ENCODE peak calls at places on chromosomes 13 and 19, in seven cellular contexts. J is GM12878, V is mammary epithelial cell, N is IMR-90, U is neuronal stem cell, P is fibroblast of lung, W is GM23248. G is an unnamed sample.

GRCh38 chr13:73809561-73809960 is 324.6 kb downstream of the KLF12 start:
- DNase-seq in J (no peak), V (peak; percentile 26), N (peak; percentile 87), U (no peak), P (peak; percentile 77), W (peak; percentile 43), G (peak; percentile 30)

GRCh38 chr19:50713556-50714236 is 5.9 kb downstream of the SHANK1 start:
- DNase-seq in J (no peak), V (no peak), N (no peak), U (no peak), P (no peak), W (no peak), G (no peak)

GRCh38 chr19:50510121-50510670 is 795 bp downstream of the JOSD2 start:
- DNase-seq in J (no peak), V (no peak), N (no peak), U (no peak), P (peak; percentile 10), W (peak; percentile 49), G (peak; percentile 40)

GRCh38 chr13:23898101-23898500 is 799 bp upstream of the C1QTNF9B start:
- DNase-seq in J (no peak), V (no peak), N (peak; percentile 98), U (no peak), P (peak; percentile 81), W (peak; percentile 86), G (no peak)

GRCh38 chr19:48925240-48925843 is 8.2 kb upstream of the DHDH start:
- DNase-seq in J (no peak), V (peak; percentile 96), N (peak; percentile 91), U (no peak), P (peak; percentile 93), W (peak; percentile 92), G (peak; percentile 40)

GRCh38 chr19:46347985-46348384 is 1.1 kb downstream of the PPP5C start:
- DNase-seq in J (no peak), V (no peak), N (no peak), U (no peak), P (no peak), W (no peak), G (no peak)

GRCh38 chr13:113533441-113533840 is 42.9 kb upstream of the DCUN1D2 start:
- DNase-seq in J (no peak), V (no peak), N (peak; percentile 65), U (no peak), P (no peak), W (no peak), G (no peak)

GRCh38 chr19:1363599-1363998 is 20.1 kb upstream of the NDUFS7 start:
- DNase-seq in J (no peak), V (no peak), N (no peak), U (no peak), P (no peak), W (no peak), G (no peak)

GRCh38 chr13:31441804-31442487 is 242.2 kb downstream of the B3GLCT start:
- DNase-seq in J (no peak), V (no peak), N (no peak), U (no peak), P (no peak), W (no peak), G (no peak)

GRCh38 chr13:99275093-99275469 is 16.9 kb upstream of the GPR18 start:
- DNase-seq in J (no peak), V (peak; percentile 72), N (peak; percentile 84), U (no peak), P (peak; percentile 92), W (peak; percentile 88), G (no peak)

GRCh38 chr19:38266070-38266469 is 1.7 kb downstream of the SPINT2 start:
- DNase-seq in J (no peak), V (peak; percentile 52), N (no peak), U (no peak), P (no peak), W (no peak), G (no peak)

GRCh38 chr13:105638446-105638845 is 897.0 kb downstream of the EFNB2 start:
- DNase-seq in J (no peak), V (peak; percentile 43), N (peak; percentile 8), U (no peak), P (peak; percentile 55), W (no peak), G (no peak)

GRCh38 chr19:4310247-4311121 is 6.1 kb downstream of the FSD1 start:
- DNase-seq in J (no peak), V (no peak), N (no peak), U (no peak), P (no peak), W (no peak), G (no peak)

GRCh38 chr19:51150627-51151026 is 8.5 kb downstream of the SIGLEC7 start:
- DNase-seq in J (no peak), V (no peak), N (no peak), U (no peak), P (no peak), W (no peak), G (no peak)

GRCh38 chr19:7631577-7631976 is 1.9 kb downstream of the PCP2 start:
- DNase-seq in J (no peak), V (no peak), N (no peak), U (no peak), P (no peak), W (no peak), G (no peak)

GRCh38 chr13:99590519-99591011 is 89.3 kb downstream of the TM9SF2 start:
- DNase-seq in J (no peak), V (peak; percentile 35), N (peak; percentile 50), U (no peak), P (peak; percentile 63), W (peak; percentile 21), G (peak; percentile 75)

GRCh38 chr13:79538757-79539156 is 57.8 kb downstream of the NDFIP2 start:
- DNase-seq in J (no peak), V (no peak), N (no peak), U (no peak), P (no peak), W (no peak), G (no peak)

GRCh38 chr13:111344471-111345191 is 24.2 kb downstream of the TEX29 start:
- DNase-seq in J (no peak), V (no peak), N (peak; percentile 92), U (peak; percentile 71), P (peak; percentile 65), W (peak; percentile 56), G (peak; percentile 78)

GRCh38 chr13:91659583-91660415 is 261.4 kb downstream of the GPC5 start:
- DNase-seq in J (peak; percentile 2), V (peak; percentile 1), N (no peak), U (no peak), P (no peak), W (no peak), G (no peak)

GRCh38 chr13:40187836-40188591 is 478.4 kb downstream of the FOXO1 start:
- DNase-seq in J (no peak), V (no peak), N (no peak), U (no peak), P (peak; percentile 12), W (peak; percentile 51), G (no peak)

GRCh38 chr13:113546571-113547247 is 37.8 kb upstream of the TFDP1 start:
- DNase-seq in J (no peak), V (no peak), N (peak; percentile 28), U (no peak), P (no peak), W (peak; percentile 25), G (no peak)

GRCh38 chr13:109293166-109293565 is 493.2 kb downstream of the IRS2 start:
- DNase-seq in J (no peak), V (no peak), N (no peak), U (no peak), P (no peak), W (no peak), G (no peak)

GRCh38 chr13:34738251-34739170 is 203.6 kb upstream of the NBEA start:
- DNase-seq in J (no peak), V (no peak), N (no peak), U (no peak), P (no peak), W (no peak), G (peak; percentile 6)

GRCh38 chr19:7831452-7831851 is 1.4 kb downstream of the EVI5L start:
- DNase-seq in J (no peak), V (peak; percentile 50), N (peak; percentile 34), U (peak; percentile 38), P (peak; percentile 46), W (peak; percentile 69), G (peak; percentile 10)

GRCh38 chr13:111322916-111323331 is 2.5 kb downstream of the TEX29 start:
- DNase-seq in J (no peak), V (no peak), N (no peak), U (no peak), P (no peak), W (no peak), G (no peak)

GRCh38 chr13:80547885-80548284 is 207.0 kb upstream of the SPRY2 start:
- DNase-seq in J (no peak), V (no peak), N (no peak), U (no peak), P (peak; percentile 1), W (no peak), G (no peak)

GRCh38 chr19:13291913-13292312 is 141.7 kb downstream of the IER2 start:
- DNase-seq in J (no peak), V (no peak), N (no peak), U (no peak), P (no peak), W (no peak), G (no peak)

GRCh38 chr19:33063356-33064116 is 1.2 kb downstream of the RHPN2 start:
- DNase-seq in J (no peak), V (no peak), N (peak; percentile 30), U (peak; percentile 12), P (peak; percentile 32), W (no peak), G (peak; percentile 36)

GRCh38 chr13:82165396-82166174 is 1716.7 kb downstream of the SLITRK1 start:
- DNase-seq in J (no peak), V (no peak), N (no peak), U (no peak), P (no peak), W (no peak), G (no peak)

GRCh38 chr13:50227356-50227755 is 212.1 kb downstream of the KCNRG start:
- DNase-seq in J (no peak), V (no peak), N (no peak), U (no peak), P (no peak), W (no peak), G (no peak)
- H3K9ac ChIP-seq in J (no peak overlapping the region), V (no peak overlapping the region), N (no peak overlapping the region), U (no peak overlapping the region), P (no peak overlapping the region), W (no peak overlapping the region), G (no peak overlapping the region)

GRCh38 chr19:15307169-15307568 is 25.2 kb downstream of the BRD4 start:
- DNase-seq in J (no peak), V (no peak), N (no peak), U (no peak), P (no peak), W (no peak), G (no peak)
- H3K4me1 ChIP-seq in J (peaks cover 5% of the 10 kb centered on the region), V (peaks cover 9% of the 10 kb centered on the region), N (peaks cover 12% of the 10 kb centered on the region), U (no peaks in the 10 kb centered on the region), P (peaks cover 10% of the 10 kb centered on the region), W (peaks cover 22% of the 10 kb centered on the region), G (peaks cover 25% of the 10 kb centered on the region)

GRCh38 chr19:47369923-47370625 is 21.0 kb downstream of the DHX34 start:
- DNase-seq in J (no peak), V (no peak), N (peak; percentile 74), U (no peak), P (peak; percentile 63), W (peak; percentile 85), G (peak; percentile 85)
- H3K36me3 ChIP-seq in J (peaks cover 11% of the 10 kb centered on the region), V (peaks cover 26% of the 10 kb centered on the region), N (peaks cover 40% of the 10 kb centered on the region), U (peaks cover 46% of the 10 kb centered on the region), P (peaks cover 18% of the 10 kb centered on the region), W (no peaks in the 10 kb centered on the region), G (peaks cover 53% of the 10 kb centered on the region)

DNA sequence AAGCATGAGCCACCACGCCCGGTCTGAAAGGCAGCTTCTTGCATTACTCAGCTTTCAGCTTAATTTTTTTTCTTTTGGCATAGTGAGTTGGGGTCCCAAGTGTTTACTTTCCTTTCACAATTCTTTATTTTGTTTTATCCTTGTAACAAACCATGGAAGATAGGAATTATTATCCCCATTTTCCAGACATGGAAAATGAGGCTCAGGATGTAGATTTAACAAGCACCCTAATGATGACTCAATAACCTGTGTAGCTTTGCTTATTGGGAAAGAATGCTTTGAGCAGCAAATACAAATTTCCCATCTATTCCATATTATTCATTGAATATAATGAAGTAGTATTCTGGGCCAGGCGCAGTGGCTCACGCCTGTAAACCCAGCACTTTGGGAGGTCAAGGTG is 13.5 kb upstream of the COG3 start:
- DNase-seq in J (no peak), V (no peak), N (no peak), U (no peak), P (no peak), W (peak; percentile 10), G (no peak)
- H3K9ac ChIP-seq in J (no peak overlapping the region), V (no peak overlapping the region), N (no peak overlapping the region), U (no peak overlapping the region), P (no peak overlapping the region), W (no peak overlapping the region), G (no peak overlapping the region)

G was measured in adipocyte.